ENCODE peak calls at places on chromosomes 6 and 20, in six cellular contexts. Y, Q, C, F, X and O are unnamed samples.

GRCh38 chr6:120771019-120771418 is 563.3 kb downstream of the TBC1D32 start:
- DNase-seq in Y (no peak), Q (no peak), C (no peak), F (no peak), X (no peak), O (no peak)

GRCh38 chr6:69907981-69908498 is 41.7 kb downstream of the COL19A1 start:
- DNase-seq in Y (peak; percentile 13), Q (peak; percentile 26), C (no peak), F (no peak), X (no peak), O (peak; percentile 81)

GRCh38 chr20:4875578-4876067 is 125.7 kb downstream of the SLC23A2 start:
- DNase-seq in Y (no peak), Q (no peak), C (no peak), F (no peak), X (no peak), O (no peak)

GRCh38 chr6:106026748-106027147 is 59.4 kb upstream of the PRDM1 start:
- DNase-seq in Y (no peak), Q (peak; percentile 33), C (no peak), F (no peak), X (no peak), O (peak; percentile 50)

GRCh38 chr6:52325695-52326471 is 36.1 kb upstream of the PAQR8 start:
- DNase-seq in Y (no peak), Q (no peak), C (no peak), F (no peak), X (no peak), O (no peak)

GRCh38 chr6:17666646-17667045 is 40.1 kb downstream of the NUP153 start:
- DNase-seq in Y (no peak), Q (no peak), C (no peak), F (no peak), X (no peak), O (no peak)

GRCh38 chr6:106520711-106521367 is 108.5 kb downstream of the RTN4IP1 start:
- DNase-seq in Y (no peak), Q (no peak), C (peak; percentile 73), F (no peak), X (no peak), O (no peak)

GRCh38 chr6:85404497-85405174 is 45.2 kb upstream of the NT5E start:
- DNase-seq in Y (peak; percentile 90), Q (peak; percentile 96), C (no peak), F (peak; percentile 79), X (no peak), O (peak; percentile 89)

GRCh38 chr20:17895641-17896246 is 72.8 kb downstream of the SNX5 start:
- DNase-seq in Y (peak; percentile 60), Q (peak; percentile 74), C (peak; percentile 82), F (no peak), X (no peak), O (no peak)

GRCh38 chr20:64048402-64049044 is 916 bp downstream of the SOX18 start:
- DNase-seq in Y (no peak), Q (no peak), C (no peak), F (no peak), X (no peak), O (no peak)

GRCh38 chr20:20096421-20096820 is 44.1 kb downstream of the CFAP61 start:
- DNase-seq in Y (no peak), Q (no peak), C (no peak), F (no peak), X (no peak), O (no peak)

GRCh38 chr6:144749263-144749662 is 464.1 kb downstream of the UTRN start:
- DNase-seq in Y (no peak), Q (no peak), C (no peak), F (no peak), X (no peak), O (no peak)

GRCh38 chr6:138109042-138109997 is 2.1 kb upstream of the PERP start:
- DNase-seq in Y (peak; percentile 80), Q (peak; percentile 50), C (peak; percentile 55), F (peak; percentile 88), X (peak; percentile 75), O (no peak)

GRCh38 chr6:139153876-139154275 is 19.0 kb downstream of the HECA start:
- DNase-seq in Y (peak; percentile 41), Q (peak; percentile 87), C (no peak), F (no peak), X (no peak), O (peak; percentile 39)

GRCh38 chr6:83417880-83418663 is 12.8 kb downstream of the ME1 start:
- DNase-seq in Y (peak; percentile 81), Q (peak; percentile 59), C (no peak), F (peak; percentile 32), X (no peak), O (peak; percentile 36)

GRCh38 chr6:2630362-2630761 is 120.4 kb downstream of the MYLK4 start:
- DNase-seq in Y (peak; percentile 93), Q (peak; percentile 98), C (no peak), F (peak; percentile 81), X (no peak), O (peak; percentile 97)

GRCh38 chr6:166830185-166830890 is 126.0 kb downstream of the RNASET2 start:
- DNase-seq in Y (no peak), Q (no peak), C (no peak), F (no peak), X (no peak), O (no peak)

GRCh38 chr6:143896096-143896880 is 32.0 kb downstream of the ZC2HC1B start:
- DNase-seq in Y (no peak), Q (no peak), C (peak; percentile 68), F (no peak), X (no peak), O (no peak)

GRCh38 chr6:134437376-134437775 is 119.5 kb upstream of the SGK1 start:
- DNase-seq in Y (no peak), Q (peak; percentile 53), C (peak; percentile 65), F (no peak), X (no peak), O (no peak)

GRCh38 chr20:39630215-39630614 is 668.1 kb downstream of the DHX35 start:
- DNase-seq in Y (no peak), Q (no peak), C (no peak), F (no peak), X (no peak), O (no peak)

GRCh38 chr6:11767458-11767857 is 11.1 kb downstream of the ADTRP start:
- DNase-seq in Y (no peak), Q (no peak), C (no peak), F (no peak), X (no peak), O (no peak)

GRCh38 chr6:130696806-130697205 is 130.4 kb upstream of the SMLR1 start:
- DNase-seq in Y (no peak), Q (no peak), C (no peak), F (no peak), X (no peak), O (no peak)

GRCh38 chr6:16583151-16583762 is 178.0 kb downstream of the ATXN1 start:
- DNase-seq in Y (no peak), Q (no peak), C (no peak), F (no peak), X (no peak), O (no peak)

GRCh38 chr6:17220511-17220910 is 60.6 kb upstream of the RBM24 start:
- DNase-seq in Y (no peak), Q (no peak), C (no peak), F (no peak), X (no peak), O (no peak)

GRCh38 chr6:160388922-160389321 is 40.7 kb downstream of the SLC22A3 start:
- DNase-seq in Y (no peak), Q (no peak), C (no peak), F (no peak), X (no peak), O (no peak)

GRCh38 chr20:54172532-54172855 is 1.3 kb downstream of the CYP24A1 start:
- DNase-seq in Y (no peak), Q (no peak), C (no peak), F (no peak), X (no peak), O (no peak)

GRCh38 chr20:54172856-54173652 is 732 bp downstream of the CYP24A1 start:
- DNase-seq in Y (no peak), Q (peak; percentile 46), C (no peak), F (no peak), X (no peak), O (no peak)

GRCh38 chr20:54176610-54177009 is 2.8 kb upstream of the CYP24A1 start:
- DNase-seq in Y (no peak), Q (peak; percentile 56), C (no peak), F (no peak), X (no peak), O (no peak)

GRCh38 chr20:54173653-54174451 is at the start of gene CYP24A1:
- DNase-seq in Y (no peak), Q (no peak), C (peak; percentile 48), F (no peak), X (no peak), O (no peak)

GRCh38 chr20:54174452-54175175 is 828 bp upstream of the CYP24A1 start:
- DNase-seq in Y (peak; percentile 12), Q (no peak), C (no peak), F (no peak), X (no peak), O (no peak)
- H3K4me3 ChIP-seq in Y (peak overlapping the region; percentile 14), Q (no peak overlapping the region), C (peak overlapping the region; percentile 19), F (peak overlapping the region; percentile 49), X (no peak overlapping the region), O (no peak overlapping the region)

GRCh38 chr20:11231742-11232141 is 557.9 kb upstream of the JAG1 start:
- DNase-seq in Y (no peak), Q (no peak), C (no peak), F (no peak), X (no peak), O (no peak)

GRCh38 chr20:11234181-11234969 is 560.6 kb upstream of the JAG1 start:
- DNase-seq in Y (peak; percentile 22), Q (no peak), C (no peak), F (no peak), X (no peak), O (no peak)

GRCh38 chr20:11232896-11233295 is 559.1 kb upstream of the JAG1 start:
- DNase-seq in Y (no peak), Q (no peak), C (no peak), F (no peak), X (no peak), O (no peak)

GRCh38 chr20:11232249-11232648 is 558.5 kb upstream of the JAG1 start:
- DNase-seq in Y (no peak), Q (no peak), C (no peak), F (no peak), X (no peak), O (no peak)

GRCh38 chr20:11229772-11230171 is 556.0 kb upstream of the JAG1 start:
- DNase-seq in Y (peak; percentile 98), Q (peak; percentile 98), C (peak; percentile 57), F (peak; percentile 24), X (no peak), O (peak; percentile 95)
- H3K4me3 ChIP-seq in Y (no peak overlapping the region), Q (no peak overlapping the region), C (no peak overlapping the region), F (no peak overlapping the region), X (no peak overlapping the region), O (no peak overlapping the region)

GRCh38 chr6:136950436-136950835 is 28.3 kb downstream of the SLC35D3 start:
- DNase-seq in Y (no peak), Q (no peak), C (no peak), F (no peak), X (no peak), O (no peak)
- H3K4me3 ChIP-seq in Y (no peak overlapping the region), Q (no peak overlapping the region), C (no peak overlapping the region), F (no peak overlapping the region), X (no peak overlapping the region), O (no peak overlapping the region)

DNA sequence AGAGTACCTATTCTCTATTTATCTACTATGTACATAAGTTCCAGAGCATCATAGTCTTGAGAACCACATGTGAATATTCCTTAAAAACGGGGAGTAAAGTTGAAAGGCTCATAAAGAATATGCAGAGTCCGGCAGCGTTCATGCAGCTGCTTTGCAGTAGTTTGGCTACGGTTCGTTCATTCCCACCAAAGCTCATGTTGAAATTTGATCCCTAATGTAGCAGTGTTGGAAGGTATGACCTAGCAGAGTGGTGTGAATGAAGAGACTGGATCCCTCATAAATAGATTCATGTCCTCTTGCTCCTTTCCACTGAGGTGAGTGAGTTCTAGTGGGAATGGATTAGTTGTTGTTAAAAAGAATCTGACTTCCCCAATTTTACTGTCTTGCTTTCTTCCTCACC is 159.2 kb upstream of the OPRM1 start:
- DNase-seq in Y (no peak), Q (no peak), C (no peak), F (no peak), X (no peak), O (no peak)
- H3K4me3 ChIP-seq in Y (no peak overlapping the region), Q (no peak overlapping the region), C (no peak overlapping the region), F (no peak overlapping the region), X (no peak overlapping the region), O (no peak overlapping the region)